ENCODE peak calls at places on chromosomes 4 and X, in four cellular contexts. One of them, this sample, is unnamed.

GRCh38 chr4:14994242-14994641 is 8.0 kb upstream of the CPEB2 start:
- DNase-seq in K562: no peak
- DNase-seq in HepG2: no peak
- DNase-seq in HEK293T: no peak
- DNase-seq in this sample: no peak

GRCh38 chr4:182179751-182180150 is 63.5 kb upstream of the TENM3 start:
- DNase-seq in HepG2: no peak
- DNase-seq in HEK293T: no peak
- DNase-seq in K562: no peak
- DNase-seq in this sample: no peak

GRCh38 chrX:42714981-42715688 is 62.8 kb downstream of the PPP1R2C start:
- DNase-seq in HepG2: peak
- DNase-seq in HEK293T: peak
- DNase-seq in K562: no peak
- DNase-seq in this sample: peak

GRCh38 chr4:8510611-8511285 is 69.4 kb upstream of the GPR78 start:
- DNase-seq in HepG2: no peak
- DNase-seq in HEK293T: no peak
- DNase-seq in K562: no peak
- DNase-seq in this sample: no peak

GRCh38 chr4:6044276-6044675 is 26.0 kb upstream of the C4orf50 start:
- DNase-seq in K562: no peak
- DNase-seq in HepG2: no peak
- DNase-seq in HEK293T: no peak
- DNase-seq in this sample: no peak

GRCh38 chr4:121632686-121633085 is 64.1 kb downstream of the ANXA5 start:
- DNase-seq in HepG2: no peak
- DNase-seq in K562: no peak
- DNase-seq in HEK293T: no peak
- DNase-seq in this sample: no peak

GRCh38 chr4:2258091-2259035 is 3.5 kb downstream of the MXD4 start:
- DNase-seq in K562: no peak
- DNase-seq in HepG2: no peak
- DNase-seq in HEK293T: no peak
- DNase-seq in this sample: peak

GRCh38 chr4:150982557-150983233 is 32.4 kb downstream of the LRBA start:
- DNase-seq in HepG2: no peak
- DNase-seq in K562: no peak
- DNase-seq in HEK293T: no peak
- DNase-seq in this sample: no peak

GRCh38 chr4:181823183-181823582 is 420.0 kb upstream of the TENM3 start:
- DNase-seq in HepG2: no peak
- DNase-seq in HEK293T: no peak
- DNase-seq in K562: no peak
- DNase-seq in this sample: no peak

GRCh38 chr4:1249148-1249730 is 309 bp upstream of the CTBP1 start:
- DNase-seq in K562: peak
- DNase-seq in HepG2: peak
- DNase-seq in HEK293T: peak
- DNase-seq in this sample: peak

GRCh38 chrX:44267116-44267515 is 76.4 kb downstream of the EFHC2 start:
- DNase-seq in K562: no peak
- DNase-seq in HepG2: no peak
- DNase-seq in HEK293T: no peak
- DNase-seq in this sample: no peak

GRCh38 chrX:10579018-10579752 is 41.2 kb downstream of the MID1 start:
- DNase-seq in HepG2: peak
- DNase-seq in K562: no peak
- DNase-seq in HEK293T: no peak
- DNase-seq in this sample: no peak

GRCh38 chrX:74160816-74161215 is 143.2 kb upstream of the ZCCHC13 start:
- DNase-seq in HepG2: no peak
- DNase-seq in K562: no peak
- DNase-seq in HEK293T: no peak
- DNase-seq in this sample: no peak

GRCh38 chr4:38489924-38490639 is 173.9 kb upstream of the KLF3 start:
- DNase-seq in HepG2: peak
- DNase-seq in HEK293T: no peak
- DNase-seq in K562: no peak
- DNase-seq in this sample: no peak

GRCh38 chr4:112327950-112328349 is 30.8 kb downstream of the ALPK1 start:
- DNase-seq in K562: peak
- DNase-seq in HEK293T: peak
- DNase-seq in HepG2: peak
- DNase-seq in this sample: no peak

GRCh38 chrX:133414399-133415275 is 652 bp downstream of the GPC4 start:
- DNase-seq in K562: no peak
- DNase-seq in HEK293T: peak
- DNase-seq in HepG2: no peak
- DNase-seq in this sample: peak

GRCh38 chr4:47498899-47499298 is 13.8 kb downstream of the ATP10D start:
- DNase-seq in HepG2: no peak
- DNase-seq in HEK293T: no peak
- DNase-seq in K562: no peak
- DNase-seq in this sample: no peak

GRCh38 chrX:137166591-137166990 is 132.8 kb upstream of the GPR101 start:
- DNase-seq in HEK293T: peak
- DNase-seq in K562: peak
- DNase-seq in HepG2: no peak
- DNase-seq in this sample: peak

DNA sequence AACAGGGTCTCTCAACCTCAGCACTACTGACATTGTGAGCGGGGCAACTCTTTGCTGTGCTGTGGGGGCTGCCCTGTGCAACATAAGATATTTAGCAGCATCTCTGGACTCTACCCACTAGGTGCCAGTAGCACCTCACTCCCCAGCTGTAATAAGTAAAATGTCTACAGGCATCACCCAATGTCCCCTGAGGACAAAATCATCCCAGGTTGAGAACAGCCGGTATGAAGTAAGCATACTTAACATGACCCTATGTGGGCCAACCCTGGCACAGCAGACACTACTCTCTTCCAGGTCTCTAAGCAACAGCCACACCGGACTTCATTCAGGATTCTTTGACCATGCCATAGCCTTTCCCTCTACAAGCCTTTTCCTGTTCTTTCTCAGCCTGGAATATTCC is 10.5 kb upstream of the MGST2 start:
- DNase-seq in HepG2: peak
- DNase-seq in K562: no peak
- DNase-seq in HEK293T: no peak
- DNase-seq in this sample: no peak
- TF ChIP-seq ELF4 in HepG2: no peak
- TF ChIP-seq ELF4 in K562: no peak
- TF ChIP-seq ELF4 in HEK293T: no peak
- TF ChIP-seq ELF4 in this sample: no peak

GRCh38 chrX:151722241-151722846 is 6.5 kb downstream of the FATE1 start:
- DNase-seq in K562: peak
- DNase-seq in HEK293T: peak
- DNase-seq in HepG2: peak
- DNase-seq in this sample: peak
- TF ChIP-seq ELF4 in K562: no peak
- TF ChIP-seq ELF4 in HEK293T: no peak
- TF ChIP-seq ELF4 in HepG2: no peak
- TF ChIP-seq ELF4 in this sample: no peak

DNA sequence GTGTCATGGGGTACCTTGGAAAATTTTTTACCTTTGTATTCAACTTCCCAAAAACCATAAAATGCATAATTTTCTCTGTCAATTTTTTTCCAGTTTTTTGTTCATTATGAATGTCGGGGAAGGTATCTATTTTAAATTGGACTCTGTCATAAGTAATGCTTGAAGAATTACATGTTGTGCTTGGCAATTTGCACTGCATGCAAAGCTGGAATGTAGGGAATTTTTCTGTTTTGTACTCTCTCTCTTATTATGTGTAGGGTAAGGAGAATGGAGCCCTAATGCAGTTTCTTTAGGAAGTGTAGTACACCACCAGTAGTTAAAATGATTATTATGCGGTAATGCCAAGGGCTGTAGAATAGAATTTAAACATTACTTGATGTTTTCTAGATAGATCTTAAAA is 137.7 kb upstream of the LIMCH1 start:
- DNase-seq in HEK293T: no peak
- DNase-seq in HepG2: no peak
- DNase-seq in K562: no peak
- DNase-seq in this sample: no peak
- TF ChIP-seq ELF4 in HEK293T: no peak
- TF ChIP-seq ELF4 in HepG2: no peak
- TF ChIP-seq ELF4 in K562: no peak
- TF ChIP-seq ELF4 in this sample: no peak

DNA sequence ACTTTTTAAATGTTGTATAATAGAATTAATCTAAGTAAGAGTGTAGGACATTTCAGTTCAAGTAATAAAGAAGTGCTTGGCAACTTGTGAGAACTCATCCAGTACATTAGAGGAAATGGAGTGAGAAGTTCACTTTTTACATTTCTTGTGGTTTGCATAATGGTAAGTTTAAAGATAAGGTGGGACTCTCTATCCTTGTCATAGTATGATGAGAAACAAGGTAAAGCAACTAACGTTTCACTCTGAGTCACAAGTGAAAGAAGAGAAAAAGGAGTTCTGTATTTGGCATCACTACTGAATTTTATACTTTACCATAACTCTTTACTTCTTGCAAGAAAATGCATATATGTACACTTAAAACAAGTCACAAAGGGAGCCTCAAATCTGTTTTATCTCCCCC is 219.4 kb downstream of the SLC4A4 start:
- DNase-seq in HEK293T: no peak
- DNase-seq in HepG2: no peak
- DNase-seq in K562: no peak
- DNase-seq in this sample: no peak
- TF ChIP-seq ELF4 in HEK293T: no peak
- TF ChIP-seq ELF4 in HepG2: no peak
- TF ChIP-seq ELF4 in K562: no peak
- TF ChIP-seq ELF4 in this sample: no peak

DNA sequence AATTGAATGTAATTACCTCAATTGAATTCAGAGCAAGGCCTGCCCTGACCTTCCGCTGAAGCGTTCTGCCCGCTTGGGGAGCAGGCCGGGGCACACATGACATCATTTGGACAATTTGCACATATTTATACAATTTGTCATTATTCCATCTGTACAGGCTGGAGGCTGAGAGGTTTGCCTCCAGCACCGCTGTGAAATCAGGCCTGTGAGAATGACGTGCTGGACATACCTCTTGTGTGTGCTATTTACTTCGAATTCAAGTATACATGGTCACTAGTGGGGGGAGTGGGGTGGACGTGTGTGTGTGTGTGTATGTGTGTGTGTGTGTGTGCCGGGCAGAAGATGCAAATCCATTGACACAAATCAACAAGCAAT is 285.6 kb downstream of the SHOX start:
- DNase-seq in HEK293T: no peak
- DNase-seq in HepG2: no peak
- DNase-seq in K562: no peak
- DNase-seq in this sample: no peak
- TF ChIP-seq ELF4 in HEK293T: no peak
- TF ChIP-seq ELF4 in HepG2: no peak
- TF ChIP-seq ELF4 in K562: no peak
- TF ChIP-seq ELF4 in this sample: no peak

GRCh38 chr4:23788027-23788426 is 101.8 kb downstream of the PPARGC1A start:
- DNase-seq in HEK293T: no peak
- DNase-seq in HepG2: peak
- DNase-seq in K562: no peak
- DNase-seq in this sample: no peak

GRCh38 chr4:23789765-23790164 is 100.1 kb downstream of the PPARGC1A start:
- DNase-seq in HEK293T: no peak
- DNase-seq in K562: no peak
- DNase-seq in HepG2: peak
- DNase-seq in this sample: no peak

GRCh38 chr4:23782778-23783455 is 106.9 kb downstream of the PPARGC1A start:
- DNase-seq in HEK293T: no peak
- DNase-seq in K562: no peak
- DNase-seq in HepG2: no peak
- DNase-seq in this sample: no peak

GRCh38 chr4:23788460-23788859 is 101.4 kb downstream of the PPARGC1A start:
- DNase-seq in K562: no peak
- DNase-seq in HepG2: peak
- DNase-seq in HEK293T: no peak
- DNase-seq in this sample: no peak
- TF ChIP-seq ELF4 in K562: no peak
- TF ChIP-seq ELF4 in HepG2: no peak
- TF ChIP-seq ELF4 in HEK293T: no peak
- TF ChIP-seq ELF4 in this sample: no peak

GRCh38 chr4:79297029-79297428 is 28.8 kb downstream of the NAA11 start:
- DNase-seq in HepG2: no peak
- DNase-seq in HEK293T: no peak
- DNase-seq in K562: no peak
- DNase-seq in this sample: no peak

GRCh38 chr4:79297479-79297878 is 28.4 kb downstream of the NAA11 start:
- DNase-seq in HEK293T: no peak
- DNase-seq in K562: no peak
- DNase-seq in HepG2: no peak
- DNase-seq in this sample: no peak

GRCh38 chr4:79298484-79298883 is 27.4 kb downstream of the NAA11 start:
- DNase-seq in K562: no peak
- DNase-seq in HEK293T: no peak
- DNase-seq in HepG2: no peak
- DNase-seq in this sample: no peak

GRCh38 chr4:79300280-79300679 is 25.6 kb downstream of the NAA11 start:
- DNase-seq in HEK293T: no peak
- DNase-seq in K562: no peak
- DNase-seq in HepG2: no peak
- DNase-seq in this sample: no peak

GRCh38 chr4:79298027-79298426 is 27.8 kb downstream of the NAA11 start:
- DNase-seq in HepG2: peak
- DNase-seq in K562: no peak
- DNase-seq in HEK293T: no peak
- DNase-seq in this sample: no peak
- TF ChIP-seq ELF4 in HepG2: no peak
- TF ChIP-seq ELF4 in K562: no peak
- TF ChIP-seq ELF4 in HEK293T: no peak
- TF ChIP-seq ELF4 in this sample: no peak

DNA sequence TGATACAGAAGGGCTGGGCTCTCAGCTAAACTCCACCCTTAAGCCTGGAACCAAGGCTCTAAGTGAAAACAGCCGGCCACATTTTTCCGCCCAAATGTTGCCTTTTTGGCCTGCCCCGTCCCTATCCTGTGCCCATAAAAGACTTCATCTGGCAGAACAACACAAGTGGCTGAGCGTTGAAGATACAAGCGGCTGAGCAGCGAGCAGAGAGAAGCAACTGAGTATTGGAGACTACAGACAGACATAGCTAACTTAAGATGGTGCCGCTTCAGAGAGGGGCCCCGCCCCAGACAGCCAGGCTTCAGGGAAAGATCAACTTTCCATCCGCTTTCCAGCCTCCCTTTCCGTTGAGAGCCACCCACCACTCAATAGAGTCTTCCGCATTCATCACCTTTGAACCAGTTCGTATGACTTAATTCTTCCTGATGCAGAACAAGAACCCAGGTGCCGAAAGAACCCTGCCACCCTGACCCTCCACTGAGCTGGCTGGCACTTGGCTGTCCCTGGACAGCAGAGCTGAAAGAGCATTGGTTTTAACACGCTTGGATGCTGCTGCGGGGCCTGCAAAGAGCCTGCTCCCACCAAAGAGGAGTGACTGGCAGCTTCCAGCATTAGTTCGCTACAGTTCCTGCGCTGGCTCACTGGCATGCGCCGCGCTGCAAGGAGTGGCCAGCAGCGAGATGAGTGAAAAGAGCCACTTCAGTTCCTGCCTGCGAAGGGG is 853.2 kb upstream of the INTU start:
- DNase-seq in K562: no peak
- DNase-seq in HepG2: no peak
- DNase-seq in HEK293T: no peak
- DNase-seq in this sample: no peak
- TF ChIP-seq ELF4 in K562: no peak
- TF ChIP-seq ELF4 in HepG2: no peak
- TF ChIP-seq ELF4 in HEK293T: no peak
- TF ChIP-seq ELF4 in this sample: no peak

GRCh38 chr4:26632916-26633315 is 49.0 kb downstream of the TBC1D19 start:
- DNase-seq in HEK293T: no peak
- DNase-seq in HepG2: no peak
- DNase-seq in K562: no peak
- DNase-seq in this sample: no peak
- TF ChIP-seq ELF4 in HEK293T: no peak
- TF ChIP-seq ELF4 in HepG2: no peak
- TF ChIP-seq ELF4 in K562: no peak
- TF ChIP-seq ELF4 in this sample: no peak